ENCODE peak calls at places on chromosome 17, in six cellular contexts. Q, S, M, U, V and R are unnamed samples.
A peak's percentile ranks its signal among the peaks of the same experiment; 100 is the strongest.

GRCh38 chr17:34443832-34444469 is 80.9 kb upstream of the CCL1 start:
- DNase-seq in S (no peak), V (peak; percentile 23), U (peak; percentile 21), M (no peak), Q (peak; percentile 70), R (no peak)

GRCh38 chr17:9290226-9290613 is 268.9 kb downstream of the NTN1 start:
- DNase-seq in M (no peak), U (no peak), S (no peak), Q (no peak), V (no peak), R (no peak)

GRCh38 chr17:81586096-81586495 is 33.9 kb upstream of the FAAP100 start:
- DNase-seq in S (no peak), Q (no peak), V (no peak), U (no peak), M (no peak), R (no peak)

GRCh38 chr17:43722921-43723665 is 35.5 kb downstream of the SOST start:
- DNase-seq in M (no peak), S (no peak), Q (peak; percentile 48), U (no peak), V (no peak), R (no peak)

GRCh38 chr17:46916211-46916610 is 6.7 kb upstream of the GOSR2 start:
- DNase-seq in M (no peak), Q (no peak), U (no peak), S (no peak), V (no peak), R (peak; percentile 39)

GRCh38 chr17:82175166-82175565 is 37.5 kb downstream of the CCDC57 start:
- DNase-seq in Q (no peak), S (no peak), V (no peak), U (no peak), M (no peak), R (no peak)

GRCh38 chr17:75771334-75772281 is 6.6 kb upstream of the GALK1 start:
- DNase-seq in M (peak; percentile 41), U (no peak), S (no peak), V (no peak), Q (no peak), R (no peak)

GRCh38 chr17:80964231-80964856 is 27.3 kb upstream of the CHMP6 start:
- DNase-seq in U (no peak), S (no peak), V (no peak), Q (no peak), M (no peak), R (no peak)

GRCh38 chr17:67246398-67246647 is 1.3 kb upstream of the HELZ start:
- DNase-seq in M (no peak), Q (no peak), U (no peak), S (no peak), V (no peak), R (no peak)

GRCh38 chr17:79747508-79748295 is 17.0 kb downstream of the ENPP7 start:
- DNase-seq in V (no peak), S (no peak), Q (no peak), M (no peak), U (peak; percentile 34), R (no peak)

GRCh38 chr17:81511800-81512559 is 619 bp downstream of the ACTG1 start:
- DNase-seq in S (peak; percentile 35), M (no peak), U (peak; percentile 36), V (no peak), Q (no peak), R (no peak)

GRCh38 chr17:62750502-62751349 is 57.4 kb downstream of the MARCHF10 start:
- DNase-seq in M (no peak), U (no peak), S (no peak), V (no peak), Q (peak; percentile 99), R (no peak)

GRCh38 chr17:5000237-5000639 is 2.5 kb downstream of the KIF1C start:
- DNase-seq in S (no peak), U (peak; percentile 54), Q (no peak), M (peak; percentile 51), V (peak; percentile 88), R (peak; percentile 46)

GRCh38 chr17:5868916-5869475 is 201.2 kb upstream of the WSCD1 start:
- DNase-seq in V (no peak), M (no peak), U (no peak), Q (peak; percentile 19), S (no peak), R (no peak)

GRCh38 chr17:8266648-8267479 is 17.8 kb downstream of the PFAS start:
- DNase-seq in V (no peak), Q (no peak), M (no peak), S (no peak), U (no peak), R (no peak)

GRCh38 chr17:37067555-37068111 is 118.9 kb downstream of the AATF start:
- DNase-seq in S (no peak), V (peak; percentile 33), U (no peak), Q (no peak), M (peak; percentile 58), R (peak; percentile 80)

GRCh38 chr17:9982159-9982558 is 77.1 kb upstream of the RCVRN start:
- DNase-seq in U (peak; percentile 12), V (no peak), Q (peak; percentile 37), M (no peak), S (no peak), R (no peak)

GRCh38 chr17:47265983-47266541 is 12.4 kb downstream of the ITGB3 start:
- DNase-seq in S (no peak), V (no peak), M (peak; percentile 75), Q (no peak), U (no peak), R (peak; percentile 52)

GRCh38 chr17:40022961-40023541 is 7.8 kb downstream of the CSF3 start:
- DNase-seq in M (no peak), S (no peak), V (no peak), Q (no peak), U (no peak), R (no peak)

GRCh38 chr17:40024901-40025300 is 9.7 kb downstream of the CSF3 start:
- DNase-seq in U (no peak), S (no peak), V (no peak), Q (no peak), M (no peak), R (no peak)

GRCh38 chr17:40025559-40025958 is 10.3 kb downstream of the CSF3 start:
- DNase-seq in V (no peak), Q (no peak), U (no peak), S (no peak), M (no peak), R (no peak)

GRCh38 chr17:40022497-40022896 is 7.3 kb downstream of the CSF3 start:
- DNase-seq in M (no peak), V (no peak), U (no peak), Q (no peak), S (no peak), R (no peak)

DNA sequence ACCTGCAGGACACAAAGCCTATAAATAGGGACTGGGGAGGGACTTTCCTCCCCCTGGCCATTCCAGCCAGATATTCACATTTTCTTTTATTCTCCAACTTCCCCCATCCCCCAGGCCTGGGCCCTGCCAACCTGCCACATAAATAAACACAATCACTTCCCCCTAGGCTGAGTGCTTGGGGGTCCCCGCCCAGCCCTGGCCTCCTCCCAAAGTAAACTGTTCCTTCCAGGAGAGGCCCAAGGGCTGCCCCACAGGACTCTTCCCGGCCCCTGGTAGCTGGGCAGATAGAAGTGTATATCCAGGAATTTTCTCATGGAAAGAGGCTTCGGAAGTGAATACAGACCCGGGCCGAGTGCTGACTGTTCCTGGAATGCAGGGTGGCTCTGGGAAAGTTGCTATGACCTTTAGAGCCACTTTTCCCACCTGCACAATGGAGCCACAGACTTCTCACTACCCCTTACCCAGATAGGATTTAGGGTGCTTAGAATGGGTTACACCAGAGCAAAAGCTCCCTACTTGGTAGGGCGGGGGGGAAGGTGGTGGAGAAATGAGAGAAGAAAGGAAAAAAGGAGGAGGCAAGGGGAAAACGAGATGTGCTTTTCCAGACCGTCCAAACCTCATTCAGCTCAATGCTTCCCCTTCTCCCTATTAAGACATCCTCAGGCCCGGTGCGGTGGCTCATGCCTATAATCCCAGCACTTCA is 8.5 kb downstream of the CSF3 start:
- DNase-seq in U (no peak), M (peak; percentile 46), S (no peak), Q (no peak), V (peak; percentile 50), R (no peak)
- H3K4me3 ChIP-seq in U (no peak overlapping the region), M (no peak overlapping the region), S (no peak overlapping the region), Q (no peak overlapping the region), V (no peak overlapping the region), R (no peak overlapping the region)

GRCh38 chr17:39737761-39738567 is at the start of gene GRB7:
- DNase-seq in Q (no peak), V (no peak), M (no peak), S (no peak), U (peak; percentile 34), R (no peak)
- H3K4me3 ChIP-seq in Q (no peak within 1 kb of the TSS), V (peak within 1 kb of the TSS; percentile 57), M (no peak within 1 kb of the TSS), S (no peak within 1 kb of the TSS), U (peak within 1 kb of the TSS; percentile 27), R (no peak within 1 kb of the TSS)

GRCh38 chr17:27354051-27354490 is 60.2 kb downstream of the WSB1 start:
- DNase-seq in Q (no peak), M (no peak), U (no peak), S (no peak), V (no peak), R (no peak)

GRCh38 chr17:27351741-27352140 is 57.8 kb downstream of the WSB1 start:
- DNase-seq in M (peak; percentile 57), Q (no peak), V (no peak), S (no peak), U (no peak), R (peak; percentile 64)

GRCh38 chr17:27353469-27354050 is 59.6 kb downstream of the WSB1 start:
- DNase-seq in S (peak; percentile 82), V (peak; percentile 92), M (peak; percentile 92), Q (peak; percentile 92), U (peak; percentile 90), R (peak; percentile 92)

GRCh38 chr17:27354491-27355081 is 60.7 kb downstream of the WSB1 start:
- DNase-seq in M (no peak), U (no peak), V (no peak), S (no peak), Q (no peak), R (peak; percentile 23)

DNA sequence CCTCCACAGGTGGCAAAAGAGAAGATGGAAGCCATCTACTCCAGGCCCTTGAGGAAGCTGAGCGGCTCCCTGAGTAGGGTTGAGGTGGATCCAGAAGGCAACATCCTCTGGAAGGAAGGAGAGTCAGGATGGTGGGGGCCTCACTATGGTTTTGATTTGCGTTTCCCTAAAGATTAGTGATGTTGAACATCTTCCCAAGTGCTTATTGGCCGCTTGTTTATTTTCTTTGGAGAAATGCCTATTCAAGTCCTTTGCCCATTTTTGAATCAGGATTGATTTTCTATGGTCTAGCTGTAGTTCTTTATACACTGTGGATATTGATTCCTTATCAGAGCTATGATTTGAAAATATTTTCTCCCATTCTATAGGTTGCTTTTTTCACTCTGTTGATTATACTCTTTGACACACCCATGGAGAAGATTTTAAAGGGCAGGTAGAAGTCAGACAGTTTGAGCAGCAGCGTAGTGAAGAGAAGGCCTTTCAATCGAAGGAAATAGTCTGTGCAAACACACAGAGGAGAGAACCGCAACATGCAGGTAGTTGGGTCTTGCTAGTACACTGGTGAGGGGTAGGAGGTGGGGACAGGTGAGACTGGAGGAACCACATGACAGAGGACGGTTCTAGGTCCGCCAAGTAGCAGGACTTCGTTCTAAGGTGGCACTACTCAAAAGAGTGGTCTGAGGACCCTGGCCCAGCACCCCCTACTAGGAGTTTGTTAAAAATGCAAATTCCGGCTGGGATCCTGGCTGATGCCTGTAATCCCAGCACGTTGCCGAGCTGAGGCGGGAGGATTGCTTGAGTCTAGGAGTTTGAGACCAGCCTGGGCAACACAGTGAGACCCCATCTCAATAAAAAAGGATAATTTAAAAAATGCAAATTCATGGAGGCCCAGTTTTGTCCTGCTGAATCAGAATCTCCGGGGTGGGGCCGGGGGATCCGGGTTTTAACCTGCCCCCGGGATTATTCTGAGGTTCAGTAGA is 58.9 kb downstream of the WSB1 start:
- DNase-seq in U (no peak), S (no peak), Q (no peak), V (no peak), M (peak; percentile 66), R (no peak)
- H3K4me3 ChIP-seq in U (peak overlapping the region; percentile 51), S (peak overlapping the region; percentile 68), Q (peak overlapping the region; percentile 82), V (peak overlapping the region; percentile 77), M (peak overlapping the region; percentile 69), R (peak overlapping the region; percentile 63)

GRCh38 chr17:18318771-18319450 is 3.8 kb downstream of the SMCR8 start:
- DNase-seq in V (no peak), S (no peak), Q (no peak), U (no peak), M (no peak), R (no peak)
- H3K4me3 ChIP-seq in V (peak overlapping the region; percentile 36), S (no peak overlapping the region), Q (no peak overlapping the region), U (no peak overlapping the region), M (peak overlapping the region; percentile 40), R (no peak overlapping the region)